ENCODE peak calls at places on chromosomes 12 and 14, in seven cellular contexts. U, H, Z, W, K, J and Q are unnamed samples.

GRCh38 chr12:108832730-108833354 is 24.5 kb downstream of the SSH1 start:
- DNase-seq in U (no peak), H (no peak), Z (no peak), K (no peak), W (no peak), J (no peak), Q (no peak)

GRCh38 chr14:70448633-70449032 is 3.3 kb upstream of the ADAM21 start:
- DNase-seq in U (no peak), Z (no peak), W (no peak), J (peak), H (no peak), K (no peak), Q (no peak)

GRCh38 chr12:14577344-14577743 is 9.7 kb upstream of the PLBD1 start:
- DNase-seq in W (peak), J (no peak), U (no peak), K (no peak), H (no peak), Z (no peak), Q (no peak)

GRCh38 chr12:78149459-78149858 is 318.8 kb downstream of the NAV3 start:
- DNase-seq in K (no peak), W (no peak), J (no peak), H (no peak), U (no peak), Z (peak), Q (no peak)

GRCh38 chr12:70744133-70744532 is 106.9 kb upstream of the PTPRB start:
- DNase-seq in K (no peak), U (no peak), H (no peak), J (no peak), W (no peak), Z (no peak), Q (no peak)

GRCh38 chr12:24742378-24742777 is 206.5 kb downstream of the BCAT1 start:
- DNase-seq in K (peak), J (no peak), U (no peak), W (peak), Z (no peak), H (no peak), Q (no peak)

GRCh38 chr14:66066991-66067788 is 419.0 kb upstream of the CCDC196 start:
- DNase-seq in H (no peak), Z (no peak), K (no peak), W (no peak), U (no peak), J (no peak), Q (no peak)

GRCh38 chr12:13165578-13166120 is 30.9 kb upstream of the EMP1 start:
- DNase-seq in H (peak), J (no peak), W (no peak), U (peak), Z (no peak), K (no peak), Q (peak)

GRCh38 chr14:74886001-74886400 is 4.3 kb downstream of the DLST start:
- DNase-seq in W (no peak), Z (no peak), J (no peak), H (no peak), U (no peak), K (no peak), Q (no peak)

DNA sequence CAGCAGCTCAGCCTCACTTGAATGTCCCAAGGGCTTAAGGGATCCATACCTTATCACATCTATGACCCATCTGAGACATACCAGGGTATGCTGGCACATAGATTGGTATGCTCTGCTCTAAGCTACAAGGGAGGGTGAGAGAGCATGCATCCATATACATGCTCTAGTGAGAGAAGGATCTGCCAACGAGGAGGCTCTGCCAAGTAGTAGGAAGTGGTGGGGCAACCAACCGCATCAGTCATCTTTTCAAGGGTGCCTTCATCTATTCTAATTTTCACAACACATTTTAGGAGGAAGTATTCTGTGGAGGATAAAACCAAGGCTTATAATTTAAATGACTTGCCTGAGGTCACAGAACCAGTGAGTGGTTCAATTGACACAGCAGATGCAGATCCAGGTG is 6.6 kb upstream of the PPM1A start:
- DNase-seq in W (no peak), H (no peak), J (no peak), K (no peak), U (no peak), Z (no peak), Q (no peak)
- TF ChIP-seq JUND in W (no peak), H (no peak), J (no peak), K (no peak), U (no peak), Z (no peak), Q (no peak)

GRCh38 chr12:123034865-123035264 is 54.4 kb downstream of the ARL6IP4 start:
- DNase-seq in U (no peak), H (no peak), W (no peak), J (no peak), K (peak), Z (no peak), Q (peak)
- TF ChIP-seq JUND in U (no peak), H (no peak), W (no peak), J (no peak), K (no peak), Z (no peak), Q (no peak)

DNA sequence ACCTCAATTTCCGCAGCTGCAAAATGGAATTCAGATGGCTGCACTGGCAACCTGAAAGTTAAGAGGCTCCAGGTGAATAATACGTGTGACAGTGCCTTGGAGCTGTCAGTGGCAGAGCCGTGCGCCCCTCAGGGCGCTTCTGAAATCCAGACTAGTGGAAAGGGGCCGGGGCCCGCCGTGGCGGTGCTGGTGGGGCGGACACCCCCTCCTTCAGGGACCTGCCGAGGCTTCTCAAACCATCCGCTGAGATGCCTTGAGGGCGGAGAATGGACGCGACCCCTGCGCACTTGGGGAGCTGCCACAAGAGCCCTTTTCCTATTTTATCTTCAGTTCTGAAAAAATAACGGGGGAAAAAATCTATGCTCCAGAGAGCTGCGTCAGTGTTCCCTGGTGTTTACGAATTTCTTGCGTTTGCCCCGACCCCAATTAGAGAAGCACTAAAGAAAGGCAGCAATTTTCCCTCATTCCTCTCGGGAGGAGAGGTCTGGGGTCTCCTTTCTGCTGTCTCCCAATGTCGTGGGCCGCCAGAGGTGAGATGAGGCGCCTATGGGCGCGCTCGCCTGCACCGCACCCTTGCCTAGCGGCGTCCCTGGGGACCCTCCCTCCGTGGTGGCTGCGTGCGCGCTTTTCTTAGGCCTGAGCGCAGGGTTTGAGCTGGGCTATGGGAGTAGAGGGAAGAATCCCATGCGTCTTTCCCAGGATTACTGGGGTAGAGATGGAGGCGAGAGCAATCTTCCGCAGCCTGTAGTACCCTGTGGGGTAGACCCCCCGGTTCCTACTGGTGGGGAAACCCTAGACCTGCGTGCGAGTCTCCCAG is 2.2 kb downstream of the NOS1 start:
- DNase-seq in H (no peak), J (no peak), Z (no peak), U (no peak), W (no peak), K (no peak), Q (no peak)
- TF ChIP-seq JUND in H (no peak), J (no peak), Z (no peak), U (no peak), W (no peak), K (no peak), Q (no peak)

GRCh38 chr12:56362130-56363059 is at the start of gene APOF:
- DNase-seq in J (peak), H (no peak), K (no peak), W (no peak), U (no peak), Z (no peak), Q (no peak)

GRCh38 chr12:56361487-56362129 is 1.0 kb downstream of the APOF start:
- DNase-seq in K (no peak), U (no peak), W (no peak), J (no peak), Z (no peak), H (no peak), Q (no peak)

DNA sequence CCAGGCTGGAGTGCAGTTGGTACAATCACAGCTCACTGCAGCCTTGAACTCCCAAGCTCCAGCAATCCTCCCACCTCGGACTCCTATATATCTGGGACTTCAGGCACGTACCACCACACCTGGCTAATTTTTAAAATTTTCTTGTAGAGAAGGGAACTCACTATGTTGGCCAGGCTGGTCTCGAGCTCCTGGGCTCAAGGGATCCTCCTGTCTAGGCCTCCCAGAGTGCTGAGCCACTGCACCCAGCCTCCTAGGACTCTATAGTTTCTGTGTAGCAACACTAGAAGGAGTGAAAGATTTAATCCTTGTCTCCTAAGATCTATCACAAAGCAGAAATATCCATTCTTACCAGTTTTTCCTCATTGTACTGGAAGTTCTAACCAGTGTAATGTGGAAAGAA is 4.3 kb upstream of the APOF start:
- DNase-seq in Z (no peak), J (no peak), H (no peak), U (no peak), K (no peak), W (no peak), Q (no peak)
- TF ChIP-seq JUND in Z (no peak), J (no peak), H (no peak), U (no peak), K (no peak), W (no peak), Q (no peak)

DNA sequence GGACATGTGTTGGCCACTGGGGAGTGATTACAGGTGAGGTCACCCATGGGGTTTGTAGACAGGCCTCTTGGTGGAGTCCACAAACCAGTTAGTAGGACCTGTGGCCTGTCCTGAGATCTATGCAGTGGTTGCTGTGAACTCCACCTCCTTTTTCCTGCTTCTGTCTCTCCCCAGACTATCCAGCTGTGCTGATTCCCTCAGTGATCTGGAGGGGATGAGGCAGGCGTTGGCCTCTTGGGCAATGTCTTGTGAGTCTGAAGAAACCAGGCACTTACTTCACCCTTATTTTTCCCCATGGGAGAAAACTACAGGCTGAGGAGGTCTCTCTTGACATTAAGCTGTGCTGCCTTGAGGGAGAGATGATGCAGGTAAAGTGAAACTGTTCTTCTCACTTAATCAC is 257.2 kb upstream of the PRICKLE1 start:
- DNase-seq in J (no peak), Z (no peak), U (no peak), W (no peak), K (no peak), H (no peak), Q (no peak)
- TF ChIP-seq JUND in J (no peak), Z (no peak), U (no peak), W (no peak), K (no peak), H (no peak), Q (no peak)

DNA sequence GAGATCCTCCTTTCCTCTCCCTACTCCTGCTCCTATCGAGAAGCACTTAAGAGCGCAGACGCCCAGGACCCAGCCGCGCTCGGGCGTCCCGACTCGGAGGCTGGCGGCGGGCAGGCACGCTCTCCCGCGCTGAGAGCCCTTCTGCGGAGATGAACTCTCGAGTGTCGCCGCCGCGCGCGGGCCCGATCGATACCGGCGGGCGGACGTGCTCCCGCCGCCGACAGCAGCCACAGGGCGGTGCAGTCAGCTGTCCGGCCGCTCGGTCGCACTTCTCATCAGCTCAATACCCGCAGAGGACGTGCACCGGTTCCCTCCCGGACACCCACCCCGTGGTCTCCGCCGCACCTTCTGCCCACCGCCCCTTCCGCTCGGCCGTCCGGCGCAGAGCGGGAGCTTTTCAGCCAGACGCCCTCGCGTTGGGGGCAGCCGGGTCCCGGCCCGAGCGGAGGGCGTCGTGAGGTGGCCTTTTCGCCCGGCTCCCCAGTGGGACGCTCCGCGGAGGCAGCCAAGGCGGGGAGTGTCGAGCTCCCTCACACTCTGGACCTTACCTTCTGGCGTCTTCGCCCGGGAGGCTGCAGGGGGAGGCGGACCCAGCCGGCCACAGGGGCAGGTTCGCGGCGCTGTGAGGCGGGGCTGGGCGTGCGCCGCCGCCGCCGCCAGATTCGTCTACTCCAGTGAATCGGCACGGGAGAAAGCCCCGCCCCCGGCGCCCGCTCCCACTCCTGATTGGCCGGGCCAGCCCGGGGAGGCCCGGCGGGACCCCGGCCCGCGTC is 421 bp upstream of the INSM2 start:
- DNase-seq in U (peak), K (peak), W (no peak), J (peak), Z (peak), H (no peak), Q (peak)
- TF ChIP-seq JUND in U (no peak), K (no peak), W (no peak), J (peak), Z (no peak), H (no peak), Q (no peak)

DNA sequence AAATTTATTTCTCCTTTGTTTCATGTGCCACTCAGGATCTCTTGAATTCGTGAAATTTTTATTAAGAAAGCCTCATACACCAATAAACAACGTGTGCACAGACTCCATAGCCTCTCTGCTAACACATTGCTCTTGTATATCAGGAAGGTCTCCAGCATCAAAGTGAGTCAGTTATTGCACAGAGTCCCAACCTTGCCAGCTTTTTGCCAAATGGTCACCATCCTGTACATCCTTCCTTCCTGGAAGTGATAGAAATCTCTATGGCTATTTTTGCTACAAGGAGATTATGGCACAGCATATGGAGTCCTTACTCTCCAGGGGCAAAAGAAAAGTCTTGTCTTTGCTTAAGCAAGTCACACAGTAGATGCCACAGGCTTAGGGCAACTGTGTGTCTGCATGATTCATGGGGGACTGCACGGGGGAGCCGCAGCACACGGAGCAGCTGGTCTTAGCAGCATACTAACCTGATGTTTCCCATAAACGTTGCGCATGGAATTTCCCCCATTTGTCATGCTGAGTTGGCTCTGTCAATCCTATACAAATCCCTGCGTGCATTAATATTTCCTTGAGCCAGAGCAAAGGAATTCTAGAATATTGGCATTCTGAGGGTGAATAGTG is 71.0 kb downstream of the SAMD4A start:
- DNase-seq in J (no peak), Z (no peak), K (no peak), U (peak), W (no peak), H (no peak), Q (no peak)
- TF ChIP-seq JUND in J (no peak), Z (no peak), K (no peak), U (no peak), W (no peak), H (no peak), Q (no peak)

DNA sequence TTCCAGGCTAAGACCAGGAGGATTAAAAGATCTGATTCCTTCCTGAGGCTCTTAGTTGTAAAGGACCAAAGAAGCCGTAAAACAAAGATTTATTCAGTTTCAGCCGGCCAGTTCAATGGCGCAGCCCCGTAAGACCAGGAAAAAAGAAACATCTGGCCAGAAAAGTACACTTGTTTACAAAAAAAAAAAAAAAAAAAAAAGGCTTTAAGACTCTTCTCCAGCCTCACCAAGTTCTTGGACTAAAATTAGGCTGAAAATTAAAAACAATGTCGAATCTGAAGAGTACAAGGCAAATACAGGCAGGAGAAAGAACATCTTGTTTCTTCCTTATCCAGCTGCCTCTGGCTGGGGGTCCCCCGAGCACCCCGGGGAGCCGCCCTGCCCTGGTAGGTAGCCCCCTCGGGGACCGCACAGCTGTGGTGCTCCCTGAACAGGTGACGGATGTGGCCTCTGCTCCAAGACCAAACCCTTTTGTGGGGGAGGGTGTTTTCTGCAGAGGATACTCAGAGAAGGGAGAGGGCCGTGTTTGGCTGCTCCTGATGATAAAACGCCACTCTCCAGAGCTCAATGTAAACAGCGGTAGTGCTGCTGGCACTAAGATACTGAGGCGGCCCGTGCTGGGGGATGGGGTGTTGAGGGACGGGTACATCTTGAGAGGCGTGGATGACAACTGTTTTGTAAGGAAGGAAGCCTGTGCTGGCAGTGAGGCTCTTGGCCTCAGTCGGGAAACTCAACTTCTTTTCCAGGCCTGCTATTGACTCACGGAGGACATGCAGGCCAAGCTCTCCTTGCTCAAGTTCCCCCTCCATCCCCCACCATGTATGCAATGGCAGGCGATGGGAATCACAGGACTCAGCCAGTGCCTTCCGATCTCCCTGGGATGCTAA is 201.0 kb upstream of the DIO3 start:
- DNase-seq in Z (no peak), K (peak), H (no peak), W (no peak), J (no peak), U (no peak), Q (no peak)
- TF ChIP-seq JUND in Z (no peak), K (peak), H (no peak), W (no peak), J (no peak), U (no peak), Q (no peak)